ENCODE peak calls at places on chromosomes 5 and 9, in four cellular contexts. P is cardiac muscle cell, N is neural progenitor cell, O is osteocyte. I is an unnamed sample.

GRCh38 chr5:77645158-77645994 is 6.9 kb upstream of the OTP start:
- DNase-seq in P (peak), N (peak), O (no peak), I (peak)

GRCh38 chr5:108788142-108788541 is 40.4 kb downstream of the FER start:
- DNase-seq in P (no peak), N (no peak), O (no peak), I (no peak)

GRCh38 chr9:136861874-136862457 is 4.1 kb downstream of the EDF1 start:
- DNase-seq in P (no peak), N (no peak), O (no peak), I (no peak)

GRCh38 chr5:93578179-93578812 is 2.7 kb downstream of the NR2F1-AS1 start:
- DNase-seq in P (no peak), N (peak), O (no peak), I (no peak)

GRCh38 chr9:136424750-136425362 is 14.4 kb downstream of the PMPCA start:
- DNase-seq in P (no peak), N (no peak), O (no peak), I (no peak)

GRCh38 chr5:34415559-34416198 is 240.4 kb upstream of the RAI14 start:
- DNase-seq in P (no peak), N (no peak), O (no peak), I (no peak)

GRCh38 chr5:33867236-33867635 is 24.6 kb downstream of the ADAMTS12 start:
- DNase-seq in P (no peak), N (no peak), O (no peak), I (no peak)

GRCh38 chr5:178333821-178334481 is 101.3 kb upstream of the PHYKPL start:
- DNase-seq in P (no peak), N (no peak), O (no peak), I (no peak)

GRCh38 chr5:2493356-2493755 is 258.1 kb downstream of the IRX2 start:
- DNase-seq in P (no peak), N (no peak), O (peak), I (no peak)

GRCh38 chr9:135329571-135330306 is 149.8 kb upstream of the PPP1R26 start:
- DNase-seq in P (peak), N (peak), O (peak), I (no peak)

GRCh38 chr9:136225748-136226679 is 19.6 kb downstream of the QSOX2 start:
- DNase-seq in P (peak), N (peak), O (no peak), I (peak)

GRCh38 chr9:127336086-127336485 is 60.9 kb upstream of the SLC2A8 start:
- DNase-seq in P (no peak), N (no peak), O (no peak), I (no peak)

GRCh38 chr5:74149395-74149794 is 491.1 kb downstream of the ENC1 start:
- DNase-seq in P (no peak), N (no peak), O (no peak), I (no peak)

GRCh38 chr5:40618926-40619325 is 60.8 kb upstream of the PTGER4 start:
- DNase-seq in P (no peak), N (no peak), O (no peak), I (no peak)

GRCh38 chr9:91817493-91818225 is 132.4 kb downstream of the ROR2 start:
- DNase-seq in P (no peak), N (peak), O (no peak), I (no peak)

GRCh38 chr5:179152941-179153340 is 92.8 kb downstream of the ZNF354C start:
- DNase-seq in P (no peak), N (no peak), O (no peak), I (no peak)

GRCh38 chr9:2655411-2655901 is 33.9 kb downstream of the VLDLR start:
- DNase-seq in P (peak), N (no peak), O (no peak), I (no peak)

GRCh38 chr5:81425569-81425968 is 31.6 kb upstream of the ACOT12 start:
- DNase-seq in P (peak), N (peak), O (no peak), I (peak)

GRCh38 chr5:133679534-133679933 is 67.2 kb upstream of the FSTL4 start:
- DNase-seq in P (no peak), N (no peak), O (no peak), I (no peak)

GRCh38 chr9:3893519-3893918 is 367.7 kb upstream of the RFX3 start:
- DNase-seq in P (no peak), N (no peak), O (no peak), I (no peak)

GRCh38 chr9:137494104-137494544 is 35.0 kb upstream of the NSMF start:
- DNase-seq in P (no peak), N (no peak), O (no peak), I (no peak)

GRCh38 chr5:154110781-154111180 is 72.0 kb downstream of the MFAP3 start:
- DNase-seq in P (no peak), N (no peak), O (no peak), I (no peak)

GRCh38 chr5:72624641-72625236 is 117.5 kb upstream of the ZNF366 start:
- DNase-seq in P (no peak), N (no peak), O (no peak), I (no peak)